ENCODE peak calls at places on chromosome 22, in five cellular contexts. U is ovary, L is left ventricle myocardium inferior, I is NB4, G is body of pancreas. D is an unnamed sample.

GRCh38 chr22:23835773-23836144 is 3.0 kb downstream of the DERL3 start:
- DNase-seq in U (peak), L (peak), I (no peak), G (peak), D (peak)

GRCh38 chr22:42288791-42289190 is 18.3 kb upstream of the TCF20 start:
- DNase-seq in U (no peak), L (no peak), I (no peak), G (no peak), D (no peak)

GRCh38 chr22:21098099-21098671 is 52.4 kb downstream of the LRRC74B start:
- DNase-seq in U (no peak), L (no peak), I (peak), G (no peak), D (no peak)

GRCh38 chr22:41245917-41246499 is 5.3 kb upstream of the CHADL start:
- DNase-seq in U (no peak), L (no peak), I (no peak), G (no peak), D (no peak)

GRCh38 chr22:46281866-46282678 is 14.3 kb downstream of the TTC38 start:
- DNase-seq in U (no peak), L (no peak), I (no peak), G (no peak), D (no peak)

GRCh38 chr22:18112440-18112839 is 1.8 kb downstream of the TUBA8 start:
- DNase-seq in U (no peak), L (no peak), I (peak), G (no peak), D (no peak)

GRCh38 chr22:33438273-33438672 is 380.1 kb upstream of the SYN3 start:
- DNase-seq in U (no peak), L (no peak), I (peak), G (no peak), D (no peak)

GRCh38 chr22:30575011-30575671 is 676 bp upstream of the GAL3ST1 start:
- DNase-seq in U (no peak), L (peak), I (no peak), G (peak), D (no peak)

GRCh38 chr22:30027791-30028190 is 52.5 kb upstream of the HORMAD2 start:
- DNase-seq in U (no peak), L (no peak), I (no peak), G (no peak), D (no peak)

GRCh38 chr22:48939441-48940265 is 888.0 kb downstream of the BRD1 start:
- DNase-seq in U (no peak), L (no peak), I (no peak), G (no peak), D (peak)

GRCh38 chr22:36886016-36886415 is 25.2 kb downstream of the NCF4 start:
- DNase-seq in U (no peak), L (no peak), I (no peak), G (no peak), D (no peak)

GRCh38 chr22:20956258-20957117 is 10.6 kb upstream of the AIFM3 start:
- DNase-seq in U (no peak), L (no peak), I (no peak), G (peak), D (no peak)

GRCh38 chr22:29842740-29843139 is 4.7 kb upstream of the ASCC2 start:
- DNase-seq in U (no peak), L (no peak), I (no peak), G (no peak), D (no peak)

GRCh38 chr22:36850682-36851081 is 10.1 kb upstream of the NCF4 start:
- DNase-seq in U (no peak), L (no peak), I (no peak), G (no peak), D (no peak)

GRCh38 chr22:46997311-46997970 is 235.0 kb downstream of the TBC1D22A start:
- DNase-seq in U (no peak), L (no peak), I (no peak), G (no peak), D (no peak)

GRCh38 chr22:48902001-48902869 is 925.4 kb downstream of the BRD1 start:
- DNase-seq in U (no peak), L (no peak), I (no peak), G (no peak), D (peak)

GRCh38 chr22:49664891-49665290 is 162.8 kb downstream of the BRD1 start:
- DNase-seq in U (peak), L (no peak), I (no peak), G (no peak), D (no peak)

GRCh38 chr22:50207383-50208031 is 6.7 kb downstream of the SELENOO start:
- DNase-seq in U (no peak), L (no peak), I (no peak), G (no peak), D (no peak)

GRCh38 chr22:37014415-37014806 is 4.8 kb downstream of the TST start:
- DNase-seq in U (no peak), L (no peak), I (no peak), G (no peak), D (no peak)

GRCh38 chr22:29167032-29167911 is 38.4 kb upstream of the EMID1 start:
- DNase-seq in U (no peak), L (no peak), I (peak), G (no peak), D (peak)

GRCh38 chr22:31173386-31174145 is 13.6 kb downstream of the RNF185 start:
- DNase-seq in U (no peak), L (no peak), I (no peak), G (no peak), D (no peak)

GRCh38 chr22:32587449-32587848 is 112.8 kb downstream of the FBXO7 start:
- DNase-seq in U (no peak), L (no peak), I (no peak), G (peak), D (no peak)

GRCh38 chr22:26756675-26757293 is 99.4 kb downstream of the MIAT start:
- DNase-seq in U (peak), L (peak), I (peak), G (peak), D (no peak)

GRCh38 chr22:33350391-33350955 is 292.3 kb upstream of the SYN3 start:
- DNase-seq in U (no peak), L (no peak), I (no peak), G (no peak), D (no peak)

GRCh38 chr22:23248583-23248982 is 68.3 kb downstream of the BCR start:
- DNase-seq in U (peak), L (no peak), I (no peak), G (peak), D (no peak)

GRCh38 chr22:22655452-22656108 is 11.2 kb downstream of the GGTLC2 start:
- DNase-seq in U (no peak), L (no peak), I (peak), G (no peak), D (no peak)

GRCh38 chr22:17734197-17734596 is 40.1 kb downstream of the BID start:
- DNase-seq in U (no peak), L (no peak), I (peak), G (no peak), D (no peak)

GRCh38 chr22:46875089-46875488 is 112.6 kb downstream of the TBC1D22A start:
- DNase-seq in U (no peak), L (no peak), I (no peak), G (no peak), D (no peak)

GRCh38 chr22:30636226-30637077 is 871 bp downstream of the SLC35E4 start:
- DNase-seq in U (peak), L (peak), I (no peak), G (peak), D (no peak)

GRCh38 chr22:45192701-45193187 is 29.0 kb downstream of the NUP50 start:
- DNase-seq in U (no peak), L (no peak), I (no peak), G (no peak), D (no peak)
- TF ChIP-seq CTCF in U (no peak), L (no peak), I (peak), G (no peak), D (peak)

DNA sequence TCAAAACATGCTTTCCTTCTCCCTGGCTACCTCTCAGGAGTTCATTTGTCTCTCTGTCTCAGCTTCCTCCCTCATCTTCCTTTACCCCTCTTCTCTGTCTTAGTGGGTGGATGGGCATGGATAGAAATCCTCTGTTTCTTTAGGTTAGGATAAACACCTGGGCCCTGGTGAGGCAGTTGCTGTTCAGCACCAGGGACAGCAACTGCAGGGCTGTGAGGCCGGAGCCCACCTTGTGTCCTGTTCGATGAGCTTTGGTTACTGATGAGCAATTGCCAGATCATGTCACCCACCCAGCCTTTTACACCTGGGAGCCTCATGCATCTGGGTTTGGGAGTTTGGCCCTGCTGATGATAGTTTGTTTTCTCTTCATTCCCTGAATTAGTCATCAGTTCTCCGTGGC is 6.1 kb upstream of the CRYBB3 start:
- DNase-seq in U (no peak), L (no peak), I (no peak), G (no peak), D (no peak)
- TF ChIP-seq CTCF in U (no peak), L (no peak), I (no peak), G (no peak), D (no peak)

GRCh38 chr22:39175127-39176066 is 22.9 kb upstream of the CBX7 start:
- DNase-seq in U (peak), L (no peak), I (no peak), G (no peak), D (peak)
- TF ChIP-seq CTCF in U (no peak), L (no peak), I (no peak), G (no peak), D (peak)

DNA sequence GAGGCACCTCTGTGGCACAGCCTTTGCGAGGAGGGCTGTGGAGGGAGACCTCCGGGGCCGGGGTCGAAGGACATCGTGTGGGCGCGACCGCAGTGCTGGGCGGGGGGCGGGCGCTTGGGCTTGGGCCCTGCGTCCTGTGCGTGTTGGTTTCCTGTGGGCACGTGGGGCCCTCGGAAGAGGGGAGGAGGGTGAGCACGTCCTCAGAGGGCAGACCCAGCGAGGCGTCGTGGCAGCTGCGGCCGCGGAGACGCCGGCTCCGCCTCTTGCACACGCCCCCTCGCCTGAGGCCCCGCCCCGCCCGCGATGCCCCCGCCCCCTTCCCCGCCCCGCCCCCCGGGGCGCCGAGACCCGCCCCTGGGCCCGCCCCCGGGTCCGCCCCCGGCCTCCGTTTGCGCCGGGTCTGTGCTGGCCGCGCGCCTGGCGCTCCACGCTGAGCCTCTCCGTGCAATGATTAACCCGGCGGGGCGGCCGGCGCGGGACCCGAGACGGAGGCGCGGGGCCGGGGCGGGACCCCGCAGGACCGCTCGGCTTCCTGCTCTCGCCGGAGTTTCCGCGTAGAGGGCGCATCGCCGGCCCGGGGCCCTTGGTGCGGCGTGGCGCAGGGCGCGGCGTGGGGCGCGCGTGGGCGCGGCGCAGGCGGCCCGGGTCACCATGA is at the start of gene PRR5:
- DNase-seq in U (peak), L (peak), I (peak), G (peak), D (peak)
- TF ChIP-seq CTCF in U (no peak), L (no peak), I (no peak), G (no peak), D (no peak)

D was measured in chondrocyte.